ENCODE peak calls at places on chromosome 22, in five cellular contexts. P is endothelial cell, Q is WERI-Rb-1, M is WTC11, R is amniotic epithelial cell. O is an unnamed sample.

GRCh38 chr22:36398602-36399472 is 11.1 kb upstream of the MYH9 start:
- DNase-seq in R (peak), P (no peak), M (no peak), Q (no peak), O (no peak)

GRCh38 chr22:29478326-29479276 is 1.4 kb upstream of the NEFH start:
- DNase-seq in R (no peak), Q (no peak), M (peak), P (peak), O (peak)

GRCh38 chr22:17891427-17892167 is 117.3 kb upstream of the BID start:
- DNase-seq in R (no peak), Q (peak), P (peak), M (peak), O (peak)

GRCh38 chr22:29145321-29146072 is 60.2 kb upstream of the EMID1 start:
- DNase-seq in P (no peak), R (no peak), Q (peak), M (no peak), O (no peak)

GRCh38 chr22:47515384-47516125 is 753.1 kb downstream of the TBC1D22A start:
- DNase-seq in R (no peak), M (no peak), P (no peak), Q (no peak), O (no peak)

GRCh38 chr22:47374273-47374771 is 611.9 kb downstream of the TBC1D22A start:
- DNase-seq in P (no peak), M (no peak), Q (peak), R (no peak), O (no peak)

GRCh38 chr22:41047741-41048140 is 44.7 kb upstream of the EP300 start:
- DNase-seq in M (no peak), Q (no peak), R (peak), P (no peak), O (no peak)

GRCh38 chr22:50076646-50077624 is 8.3 kb downstream of the MLC1 start:
- DNase-seq in P (no peak), Q (no peak), M (no peak), R (no peak), O (no peak)

GRCh38 chr22:18096823-18097222 is 13.8 kb upstream of the TUBA8 start:
- DNase-seq in M (no peak), R (no peak), P (no peak), Q (no peak), O (no peak)

GRCh38 chr22:24208012-24208749 is 26.9 kb downstream of the SUSD2 start:
- DNase-seq in M (no peak), Q (no peak), P (no peak), R (peak), O (no peak)

GRCh38 chr22:17588606-17589005 is 25.3 kb downstream of the SLC25A18 start:
- DNase-seq in Q (no peak), R (no peak), M (no peak), P (no peak), O (no peak)

GRCh38 chr22:32745251-32745995 is 56.1 kb upstream of the TIMP3 start:
- DNase-seq in P (peak), M (peak), Q (peak), R (no peak), O (peak)

GRCh38 chr22:29799217-29799680 is 32.1 kb downstream of the UQCR10 start:
- DNase-seq in P (no peak), Q (no peak), M (no peak), R (peak), O (no peak)

GRCh38 chr22:30005213-30005857 is 74.9 kb upstream of the HORMAD2 start:
- DNase-seq in R (peak), P (peak), Q (peak), M (peak), O (peak)

GRCh38 chr22:19757985-19758895 is 2.3 kb upstream of the TBX1 start:
- DNase-seq in R (no peak), P (no peak), Q (no peak), M (no peak), O (peak)